ENCODE peak calls at places on chromosomes 11 and 22, in five cellular contexts. N, C, E, X and L are unnamed samples.

GRCh38 chr11:82996966-82997606 is 74.6 kb downstream of the RAB30 start:
- DNase-seq in N (no peak), C (no peak), E (peak; percentile 59), X (peak; percentile 45), L (no peak)

GRCh38 chr11:70189622-70190021 is 13.5 kb upstream of the FADD start:
- DNase-seq in N (no peak), C (no peak), E (no peak), X (no peak), L (no peak)

GRCh38 chr11:12235945-12236743 is 125.8 kb downstream of the MICAL2 start:
- DNase-seq in N (peak; percentile 74), C (peak; percentile 45), E (peak; percentile 89), X (peak; percentile 70), L (peak; percentile 29)

GRCh38 chr11:45045692-45046471 is 95.2 kb upstream of the TP53I11 start:
- DNase-seq in N (peak; percentile 53), C (peak; percentile 8), E (peak; percentile 38), X (no peak), L (no peak)

GRCh38 chr11:116311141-116311540 is 461.6 kb downstream of the BUD13 start:
- DNase-seq in N (no peak), C (no peak), E (no peak), X (no peak), L (no peak)

GRCh38 chr11:44776840-44777536 is 50.2 kb downstream of the TSPAN18 start:
- DNase-seq in N (no peak), C (no peak), E (no peak), X (no peak), L (no peak)

GRCh38 chr11:111021131-111021530 is 224.4 kb upstream of the POU2AF2 start:
- DNase-seq in N (peak; percentile 28), C (no peak), E (no peak), X (no peak), L (no peak)

GRCh38 chr22:45552580-45553332 is 50.1 kb downstream of the FBLN1 start:
- DNase-seq in N (no peak), C (no peak), E (peak; percentile 63), X (no peak), L (no peak)

GRCh38 chr11:6655020-6655789 is 404 bp downstream of the DCHS1 start:
- DNase-seq in N (no peak), C (no peak), E (no peak), X (peak; percentile 38), L (no peak)

GRCh38 chr11:59102259-59102765 is 4.7 kb upstream of the FAM111B start:
- DNase-seq in N (peak; percentile 93), C (no peak), E (no peak), X (peak; percentile 67), L (peak; percentile 33)

GRCh38 chr11:91396243-91397133 is 828.1 kb upstream of the FAT3 start:
- DNase-seq in N (no peak), C (no peak), E (peak; percentile 86), X (no peak), L (no peak)

GRCh38 chr22:19422440-19423301 is 8.9 kb downstream of the HIRA start:
- DNase-seq in N (peak; percentile 37), C (no peak), E (no peak), X (no peak), L (no peak)

GRCh38 chr11:38019072-38019775 is 1421.2 kb upstream of the RAG2 start:
- DNase-seq in N (peak; percentile 61), C (no peak), E (peak; percentile 37), X (no peak), L (no peak)

GRCh38 chr11:3201677-3202181 is 16.9 kb downstream of the MRGPRG start:
- DNase-seq in N (no peak), C (no peak), E (no peak), X (no peak), L (no peak)

GRCh38 chr11:93645938-93646337 is 15.5 kb upstream of the CEP295 start:
- DNase-seq in N (no peak), C (no peak), E (no peak), X (no peak), L (no peak)

GRCh38 chr11:102780491-102780918 is at the start of gene MMP10:
- DNase-seq in N (peak; percentile 86), C (no peak), E (peak; percentile 60), X (no peak), L (no peak)

GRCh38 chr22:37212174-37212906 is at the start of gene SSTR3:
- DNase-seq in N (no peak), C (no peak), E (no peak), X (no peak), L (no peak)

GRCh38 chr11:8813658-8814057 is 97.3 kb upstream of the AKIP1 start:
- DNase-seq in N (peak; percentile 97), C (peak; percentile 53), E (peak; percentile 95), X (peak; percentile 66), L (peak; percentile 9)

GRCh38 chr11:26510201-26510600 is 61.9 kb downstream of the MUC15 start:
- DNase-seq in N (no peak), C (no peak), E (no peak), X (no peak), L (no peak)

GRCh38 chr11:108994887-108995286 is 330.0 kb downstream of the DDX10 start:
- DNase-seq in N (no peak), C (peak; percentile 67), E (no peak), X (no peak), L (no peak)

GRCh38 chr11:69293819-69294505 is at the start of gene MYEOV:
- DNase-seq in N (peak; percentile 80), C (no peak), E (peak; percentile 97), X (peak; percentile 57), L (peak; percentile 36)